ENCODE peak calls at places on chromosomes 2 and 18, in four cellular contexts. One of them, this sample, is unnamed.

GRCh38 chr18:29078272-29078671 is 901.3 kb upstream of the CDH2 start:
- DNase-seq in hepatocyte: peak
- DNase-seq in GM23248: no peak
- DNase-seq in A549: no peak
- DNase-seq in this sample: no peak

GRCh38 chr18:34978953-34979608 is 62.1 kb upstream of the MAPRE2 start:
- DNase-seq in hepatocyte: peak
- DNase-seq in GM23248: peak
- DNase-seq in A549: peak
- DNase-seq in this sample: peak

GRCh38 chr2:109356251-109357035 is 227.4 kb downstream of the SH3RF3 start:
- DNase-seq in hepatocyte: no peak
- DNase-seq in GM23248: no peak
- DNase-seq in A549: no peak
- DNase-seq in this sample: no peak

GRCh38 chr2:62768615-62769014 is 63.1 kb downstream of the EHBP1 start:
- DNase-seq in hepatocyte: no peak
- DNase-seq in GM23248: peak
- DNase-seq in A549: no peak
- DNase-seq in this sample: no peak

GRCh38 chr2:176079285-176079830 is 4.4 kb downstream of the EVX2 start:
- DNase-seq in hepatocyte: no peak
- DNase-seq in GM23248: no peak
- DNase-seq in A549: no peak
- DNase-seq in this sample: peak

GRCh38 chr2:11292464-11293255 is 51.8 kb downstream of the ROCK2 start:
- DNase-seq in hepatocyte: no peak
- DNase-seq in GM23248: peak
- DNase-seq in A549: peak
- DNase-seq in this sample: no peak

GRCh38 chr2:161139098-161139987 is 20.9 kb upstream of the TANK start:
- DNase-seq in hepatocyte: no peak
- DNase-seq in GM23248: peak
- DNase-seq in A549: no peak
- DNase-seq in this sample: peak

GRCh38 chr2:239936838-239937581 is 88.1 kb downstream of the NDUFA10 start:
- DNase-seq in hepatocyte: no peak
- DNase-seq in GM23248: no peak
- DNase-seq in A549: no peak
- DNase-seq in this sample: peak

GRCh38 chr18:46939337-46939963 is 22.0 kb downstream of the KATNAL2 start:
- DNase-seq in hepatocyte: peak
- DNase-seq in GM23248: peak
- DNase-seq in A549: peak
- DNase-seq in this sample: peak

GRCh38 chr2:86074811-86075210 is 30.9 kb downstream of the POLR1A start:
- DNase-seq in hepatocyte: no peak
- DNase-seq in GM23248: no peak
- DNase-seq in A549: no peak
- DNase-seq in this sample: no peak

GRCh38 chr2:235112365-235112764 is 160.5 kb downstream of the SH3BP4 start:
- DNase-seq in hepatocyte: no peak
- DNase-seq in GM23248: no peak
- DNase-seq in A549: no peak
- DNase-seq in this sample: no peak

GRCh38 chr2:120774557-120775160 is 39.0 kb downstream of the GLI2 start:
- DNase-seq in hepatocyte: no peak
- DNase-seq in GM23248: no peak
- DNase-seq in A549: no peak
- DNase-seq in this sample: no peak

GRCh38 chr2:121049141-121049540 is 235.9 kb downstream of the TFCP2L1 start:
- DNase-seq in hepatocyte: no peak
- DNase-seq in GM23248: no peak
- DNase-seq in A549: no peak
- DNase-seq in this sample: no peak

GRCh38 chr18:25727281-25727680 is 363.1 kb downstream of the SS18 start:
- DNase-seq in hepatocyte: no peak
- DNase-seq in GM23248: no peak
- DNase-seq in A549: no peak
- DNase-seq in this sample: no peak

GRCh38 chr2:232540441-232541041 is 1.0 kb downstream of the CHRNG start:
- DNase-seq in hepatocyte: no peak
- DNase-seq in GM23248: no peak
- DNase-seq in A549: no peak
- DNase-seq in this sample: peak

GRCh38 chr18:48817021-48817461 is 133.7 kb downstream of the SMAD7 start:
- DNase-seq in hepatocyte: no peak
- DNase-seq in GM23248: no peak
- DNase-seq in A549: no peak
- DNase-seq in this sample: no peak

GRCh38 chr2:217313386-217313785 is 453.5 kb upstream of the TNP1 start:
- DNase-seq in hepatocyte: no peak
- DNase-seq in GM23248: no peak
- DNase-seq in A549: no peak
- DNase-seq in this sample: no peak

GRCh38 chr2:214899751-214900150 is 90.3 kb upstream of the BARD1 start:
- DNase-seq in hepatocyte: no peak
- DNase-seq in GM23248: no peak
- DNase-seq in A549: no peak
- DNase-seq in this sample: no peak

GRCh38 chr18:23228102-23229051 is 93.1 kb downstream of the CABLES1 start:
- DNase-seq in hepatocyte: no peak
- DNase-seq in GM23248: peak
- DNase-seq in A549: no peak
- DNase-seq in this sample: no peak

GRCh38 chr18:48763714-48764100 is 187.1 kb downstream of the SMAD7 start:
- DNase-seq in hepatocyte: no peak
- DNase-seq in GM23248: no peak
- DNase-seq in A549: no peak
- DNase-seq in this sample: peak

GRCh38 chr2:105712166-105712915 is 32.4 kb upstream of the NCK2 start:
- DNase-seq in hepatocyte: no peak
- DNase-seq in GM23248: peak
- DNase-seq in A549: peak
- DNase-seq in this sample: no peak

GRCh38 chr2:174971868-174972781 is 33.1 kb downstream of the CHN1 start:
- DNase-seq in hepatocyte: peak
- DNase-seq in GM23248: peak
- DNase-seq in A549: peak
- DNase-seq in this sample: no peak

GRCh38 chr2:3486047-3487027 is 33.0 kb downstream of the ADI1 start:
- DNase-seq in hepatocyte: no peak
- DNase-seq in GM23248: no peak
- DNase-seq in A549: no peak
- DNase-seq in this sample: peak

GRCh38 chr2:11042841-11043240 is 112.4 kb upstream of the SLC66A3 start:
- DNase-seq in hepatocyte: no peak
- DNase-seq in GM23248: no peak
- DNase-seq in A549: no peak
- DNase-seq in this sample: no peak

GRCh38 chr18:1585881-1586488 is 681.3 kb downstream of the ADCYAP1 start:
- DNase-seq in hepatocyte: peak
- DNase-seq in GM23248: peak
- DNase-seq in A549: peak
- DNase-seq in this sample: peak

GRCh38 chr18:7889515-7889914 is 322.4 kb downstream of the PTPRM start:
- DNase-seq in hepatocyte: no peak
- DNase-seq in GM23248: no peak
- DNase-seq in A549: no peak
- DNase-seq in this sample: no peak

GRCh38 chr2:199659207-199659606 is 191.8 kb downstream of the FTCDNL1 start:
- DNase-seq in hepatocyte: peak
- DNase-seq in GM23248: peak
- DNase-seq in A549: no peak
- DNase-seq in this sample: peak

GRCh38 chr2:28986429-28986828 is 5.3 kb downstream of the TOGARAM2 start:
- DNase-seq in hepatocyte: no peak
- DNase-seq in GM23248: no peak
- DNase-seq in A549: no peak
- DNase-seq in this sample: peak

GRCh38 chr18:12904012-12904516 is 20.0 kb upstream of the PTPN2 start:
- DNase-seq in hepatocyte: no peak
- DNase-seq in GM23248: no peak
- DNase-seq in A549: no peak
- DNase-seq in this sample: peak

GRCh38 chr2:101740555-101740964 is 43.1 kb downstream of the MAP4K4 start:
- DNase-seq in hepatocyte: no peak
- DNase-seq in GM23248: no peak
- DNase-seq in A549: no peak
- DNase-seq in this sample: peak

GRCh38 chr2:80073134-80073561 is 231.4 kb downstream of the LRRTM1 start:
- DNase-seq in hepatocyte: peak
- DNase-seq in GM23248: peak
- DNase-seq in A549: peak
- DNase-seq in this sample: peak

GRCh38 chr2:80070587-80070986 is 234.0 kb downstream of the LRRTM1 start:
- DNase-seq in hepatocyte: no peak
- DNase-seq in GM23248: no peak
- DNase-seq in A549: no peak
- DNase-seq in this sample: no peak

GRCh38 chr2:80062298-80062697 is 242.3 kb downstream of the LRRTM1 start:
- DNase-seq in hepatocyte: no peak
- DNase-seq in GM23248: no peak
- DNase-seq in A549: no peak
- DNase-seq in this sample: no peak

GRCh38 chr2:80068068-80068467 is 236.5 kb downstream of the LRRTM1 start:
- DNase-seq in hepatocyte: no peak
- DNase-seq in GM23248: no peak
- DNase-seq in A549: no peak
- DNase-seq in this sample: no peak
- H3K4me2 ChIP-seq in hepatocyte: no peak
- H3K4me2 ChIP-seq in GM23248: no peak
- H3K4me2 ChIP-seq in A549: no peak
- H3K4me2 ChIP-seq in this sample: no peak

GRCh38 chr2:45691600-45691999 is 40.1 kb downstream of the PRKCE start:
- DNase-seq in hepatocyte: no peak
- DNase-seq in GM23248: no peak
- DNase-seq in A549: no peak
- DNase-seq in this sample: no peak

GRCh38 chr2:45692566-45692965 is 41.1 kb downstream of the PRKCE start:
- DNase-seq in hepatocyte: no peak
- DNase-seq in GM23248: no peak
- DNase-seq in A549: no peak
- DNase-seq in this sample: no peak

GRCh38 chr2:45690223-45690622 is 38.7 kb downstream of the PRKCE start:
- DNase-seq in hepatocyte: no peak
- DNase-seq in GM23248: no peak
- DNase-seq in A549: no peak
- DNase-seq in this sample: no peak

GRCh38 chr2:45688479-45689298 is 37.2 kb downstream of the PRKCE start:
- DNase-seq in hepatocyte: no peak
- DNase-seq in GM23248: peak
- DNase-seq in A549: no peak
- DNase-seq in this sample: no peak

GRCh38 chr2:45691152-45691551 is 39.7 kb downstream of the PRKCE start:
- DNase-seq in hepatocyte: no peak
- DNase-seq in GM23248: no peak
- DNase-seq in A549: no peak
- DNase-seq in this sample: no peak
- H3K4me2 ChIP-seq in hepatocyte: no peak
- H3K4me2 ChIP-seq in GM23248: no peak
- H3K4me2 ChIP-seq in A549: no peak
- H3K4me2 ChIP-seq in this sample: no peak

GRCh38 chr2:19068206-19068605 is 290.2 kb downstream of the OSR1 start:
- DNase-seq in hepatocyte: no peak
- DNase-seq in GM23248: no peak
- DNase-seq in A549: no peak
- DNase-seq in this sample: no peak

GRCh38 chr2:19072161-19072560 is 286.3 kb downstream of the OSR1 start:
- DNase-seq in hepatocyte: no peak
- DNase-seq in GM23248: no peak
- DNase-seq in A549: no peak
- DNase-seq in this sample: no peak

GRCh38 chr2:19078709-19079108 is 279.7 kb downstream of the OSR1 start:
- DNase-seq in hepatocyte: peak
- DNase-seq in GM23248: no peak
- DNase-seq in A549: no peak
- DNase-seq in this sample: no peak

GRCh38 chr2:19070866-19071265 is 287.6 kb downstream of the OSR1 start:
- DNase-seq in hepatocyte: no peak
- DNase-seq in GM23248: no peak
- DNase-seq in A549: no peak
- DNase-seq in this sample: no peak

DNA sequence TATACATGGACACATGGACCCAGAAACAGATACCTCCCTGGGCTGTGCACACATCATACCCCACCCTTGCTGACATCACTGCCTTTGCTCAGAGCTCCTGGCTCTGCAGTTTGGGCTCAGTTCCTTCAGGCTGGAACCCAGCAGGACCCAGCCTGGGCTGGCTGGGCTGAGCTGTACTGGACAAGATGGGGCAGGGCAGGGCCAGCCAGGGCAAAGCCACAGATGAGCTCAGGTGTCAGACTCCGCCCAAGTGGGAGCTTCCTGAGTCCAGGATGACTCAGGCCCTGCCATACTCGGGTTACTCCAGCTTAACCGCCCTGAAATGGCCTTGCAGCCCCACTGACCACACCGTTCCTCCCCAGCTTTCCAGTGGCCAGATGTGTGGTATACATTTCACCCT is 284.9 kb downstream of the OSR1 start:
- DNase-seq in hepatocyte: peak
- DNase-seq in GM23248: peak
- DNase-seq in A549: peak
- DNase-seq in this sample: peak
- H3K4me2 ChIP-seq in hepatocyte: no peak
- H3K4me2 ChIP-seq in GM23248: no peak
- H3K4me2 ChIP-seq in A549: peak
- H3K4me2 ChIP-seq in this sample: no peak

DNA sequence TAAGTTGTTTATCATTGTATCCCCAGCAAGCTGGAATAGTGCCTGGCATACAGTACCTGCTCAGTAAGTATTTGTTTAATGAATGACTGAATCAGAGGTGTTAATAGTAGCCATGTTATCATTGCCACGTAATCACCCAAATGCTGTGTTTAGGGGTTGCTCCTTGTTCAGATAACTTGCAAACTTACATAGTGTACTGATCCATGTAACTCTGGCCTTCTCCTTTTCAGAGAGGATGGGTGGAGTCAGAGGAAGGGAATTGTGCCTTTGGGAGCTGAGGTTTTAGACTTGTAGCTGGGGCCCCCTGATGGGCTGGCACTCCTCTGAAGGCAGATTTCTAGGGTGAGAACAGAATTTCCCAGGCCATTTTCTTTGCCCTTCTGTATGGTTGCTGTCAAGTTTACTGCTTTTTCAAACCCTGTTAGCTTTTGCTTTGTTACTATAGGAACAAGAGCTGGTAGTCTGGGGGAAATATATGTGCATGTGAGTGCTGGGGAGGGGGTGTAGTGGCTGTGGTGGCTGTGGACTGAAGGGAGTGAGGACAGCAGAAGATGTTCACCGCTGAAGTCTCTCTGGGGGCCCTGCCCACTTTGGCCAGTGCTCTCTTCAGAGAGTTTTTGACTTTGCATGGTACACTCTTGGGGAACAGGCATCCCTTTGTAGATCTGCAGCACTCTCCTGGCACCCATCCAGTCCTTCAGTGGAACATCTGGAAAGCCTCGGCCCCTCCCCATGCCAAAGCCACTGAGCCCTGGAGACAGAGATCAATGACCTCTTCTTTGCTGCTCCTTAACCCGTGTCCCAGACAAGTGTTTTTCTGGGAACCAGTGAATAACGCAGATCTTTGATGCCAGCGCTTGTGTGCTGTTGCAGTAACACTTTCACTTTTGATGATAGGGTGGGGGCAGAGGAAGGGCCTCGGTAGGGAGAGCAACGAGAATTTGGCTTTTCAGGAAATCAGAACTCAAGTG is 208.9 kb downstream of the PRKCE start:
- DNase-seq in hepatocyte: peak
- DNase-seq in GM23248: peak
- DNase-seq in A549: no peak
- DNase-seq in this sample: peak
- H3K4me2 ChIP-seq in hepatocyte: peak
- H3K4me2 ChIP-seq in GM23248: peak
- H3K4me2 ChIP-seq in A549: no peak
- H3K4me2 ChIP-seq in this sample: peak